ENCODE peak calls at places on chromosomes 16 and 17, in four cellular contexts. One of them, this sample, is unnamed.

GRCh38 chr17:80260791-80261158 is at the start of gene RNF213:
- DNase-seq in GM12878: no peak
- DNase-seq in SK-N-SH: peak; percentile 98
- DNase-seq in HepG2: no peak
- DNase-seq in this sample: peak; percentile 60

GRCh38 chr16:12187939-12188673 is 211.6 kb downstream of the SNX29 start:
- DNase-seq in SK-N-SH: no peak
- DNase-seq in GM12878: no peak
- DNase-seq in HepG2: peak; percentile 59
- DNase-seq in this sample: no peak

GRCh38 chr16:84065536-84066132 is 23.0 kb upstream of the SLC38A8 start:
- DNase-seq in SK-N-SH: peak; percentile 63
- DNase-seq in GM12878: no peak
- DNase-seq in HepG2: peak; percentile 58
- DNase-seq in this sample: peak; percentile 70

GRCh38 chr17:54408741-54409140 is 491.9 kb upstream of the TOM1L1 start:
- DNase-seq in GM12878: no peak
- DNase-seq in SK-N-SH: no peak
- DNase-seq in HepG2: no peak
- DNase-seq in this sample: no peak

GRCh38 chr17:47317119-47317518 is 6.6 kb upstream of the EFCAB13 start:
- DNase-seq in HepG2: no peak
- DNase-seq in SK-N-SH: no peak
- DNase-seq in GM12878: no peak
- DNase-seq in this sample: no peak

GRCh38 chr16:67229906-67230808 is 3.2 kb downstream of the TMEM208 start:
- DNase-seq in GM12878: no peak
- DNase-seq in SK-N-SH: no peak
- DNase-seq in HepG2: no peak
- DNase-seq in this sample: no peak

GRCh38 chr16:70402916-70403659 is 35.8 kb downstream of the ST3GAL2 start:
- DNase-seq in SK-N-SH: no peak
- DNase-seq in HepG2: peak; percentile 44
- DNase-seq in GM12878: no peak
- DNase-seq in this sample: no peak

GRCh38 chr17:63490321-63490720 is 13.5 kb downstream of the ACE start:
- DNase-seq in GM12878: no peak
- DNase-seq in SK-N-SH: no peak
- DNase-seq in HepG2: no peak
- DNase-seq in this sample: no peak

GRCh38 chr17:17004251-17004996 is 32.5 kb upstream of the TNFRSF13B start:
- DNase-seq in HepG2: no peak
- DNase-seq in GM12878: no peak
- DNase-seq in SK-N-SH: no peak
- DNase-seq in this sample: no peak

GRCh38 chr17:7083592-7083991 is 3.5 kb upstream of the CLEC10A start:
- DNase-seq in GM12878: no peak
- DNase-seq in HepG2: no peak
- DNase-seq in SK-N-SH: no peak
- DNase-seq in this sample: no peak

GRCh38 chr17:71111945-71112344 is 942.6 kb downstream of the KCNJ2 start:
- DNase-seq in GM12878: no peak
- DNase-seq in HepG2: no peak
- DNase-seq in SK-N-SH: peak; percentile 30
- DNase-seq in this sample: no peak

GRCh38 chr16:69381231-69381630 is 4.6 kb downstream of the TERF2 start:
- DNase-seq in HepG2: no peak
- DNase-seq in GM12878: no peak
- DNase-seq in SK-N-SH: no peak
- DNase-seq in this sample: no peak

GRCh38 chr16:1258218-1258587 is 2.3 kb downstream of the TPSD1 start:
- DNase-seq in HepG2: no peak
- DNase-seq in SK-N-SH: no peak
- DNase-seq in GM12878: no peak
- DNase-seq in this sample: no peak

GRCh38 chr16:89700649-89701424 is 668 bp downstream of the SPATA2L start:
- DNase-seq in GM12878: no peak
- DNase-seq in SK-N-SH: peak; percentile 74
- DNase-seq in HepG2: peak; percentile 60
- DNase-seq in this sample: peak; percentile 82

GRCh38 chr16:84228321-84228838 is 11.4 kb downstream of the KCNG4 start:
- DNase-seq in GM12878: no peak
- DNase-seq in HepG2: peak; percentile 19
- DNase-seq in SK-N-SH: peak; percentile 50
- DNase-seq in this sample: peak; percentile 84

GRCh38 chr17:21841839-21842238 is 149.5 kb downstream of the KCNJ18 start:
- DNase-seq in HepG2: no peak
- DNase-seq in SK-N-SH: no peak
- DNase-seq in GM12878: no peak
- DNase-seq in this sample: no peak

GRCh38 chr16:8955828-8956227 is 7.9 kb downstream of the USP7 start:
- DNase-seq in HepG2: no peak
- DNase-seq in GM12878: no peak
- DNase-seq in SK-N-SH: peak; percentile 70
- DNase-seq in this sample: no peak

GRCh38 chr16:2043296-2043979 is 4.2 kb downstream of the NTHL1 start:
- DNase-seq in HepG2: no peak
- DNase-seq in SK-N-SH: no peak
- DNase-seq in GM12878: no peak
- DNase-seq in this sample: no peak

GRCh38 chr16:61814716-61815347 is 221.4 kb downstream of the CDH8 start:
- DNase-seq in HepG2: no peak
- DNase-seq in GM12878: no peak
- DNase-seq in SK-N-SH: peak; percentile 30
- DNase-seq in this sample: no peak

GRCh38 chr16:2475413-2476344 is 752 bp downstream of the TBC1D24 start:
- DNase-seq in SK-N-SH: peak; percentile 63
- DNase-seq in GM12878: no peak
- DNase-seq in HepG2: no peak
- DNase-seq in this sample: peak; percentile 44

GRCh38 chr17:50627782-50628601 is 6.7 kb upstream of the ABCC3 start:
- DNase-seq in SK-N-SH: peak; percentile 79
- DNase-seq in HepG2: peak; percentile 81
- DNase-seq in GM12878: no peak
- DNase-seq in this sample: no peak

GRCh38 chr17:12667299-12667958 is 1.7 kb downstream of the MYOCD start:
- DNase-seq in HepG2: peak; percentile 62
- DNase-seq in GM12878: no peak
- DNase-seq in SK-N-SH: peak; percentile 13
- DNase-seq in this sample: peak; percentile 34

GRCh38 chr16:89330177-89330856 is 112.8 kb downstream of the ZNF778 start:
- DNase-seq in SK-N-SH: no peak
- DNase-seq in GM12878: no peak
- DNase-seq in HepG2: peak; percentile 84
- DNase-seq in this sample: peak; percentile 39

GRCh38 chr16:74738134-74738541 is 36.5 kb downstream of the FA2H start:
- DNase-seq in HepG2: no peak
- DNase-seq in SK-N-SH: peak; percentile 17
- DNase-seq in GM12878: no peak
- DNase-seq in this sample: peak; percentile 81

GRCh38 chr16:70694088-70694487 is 8.2 kb upstream of the MTSS2 start:
- DNase-seq in GM12878: no peak
- DNase-seq in HepG2: no peak
- DNase-seq in SK-N-SH: no peak
- DNase-seq in this sample: no peak

GRCh38 chr17:34255841-34256240 is 756 bp downstream of the CCL2 start:
- DNase-seq in HepG2: no peak
- DNase-seq in SK-N-SH: no peak
- DNase-seq in GM12878: no peak
- DNase-seq in this sample: no peak

GRCh38 chr17:72152392-72152727 is 31.5 kb downstream of the SOX9 start:
- DNase-seq in HepG2: no peak
- DNase-seq in SK-N-SH: no peak
- DNase-seq in GM12878: no peak
- DNase-seq in this sample: no peak

GRCh38 chr17:3603119-3603869 is 5.9 kb downstream of the TRPV1 start:
- DNase-seq in SK-N-SH: no peak
- DNase-seq in HepG2: no peak
- DNase-seq in GM12878: no peak
- DNase-seq in this sample: no peak

GRCh38 chr17:58991718-58992331 is 114.9 kb downstream of the TRIM37 start:
- DNase-seq in HepG2: peak; percentile 47
- DNase-seq in SK-N-SH: no peak
- DNase-seq in GM12878: peak; percentile 39
- DNase-seq in this sample: no peak

GRCh38 chr17:43405861-43406260 is 7.1 kb downstream of the ARL4D start:
- DNase-seq in HepG2: no peak
- DNase-seq in GM12878: no peak
- DNase-seq in SK-N-SH: no peak
- DNase-seq in this sample: no peak

GRCh38 chr17:43409131-43409530 is 10.3 kb downstream of the ARL4D start:
- DNase-seq in SK-N-SH: no peak
- DNase-seq in HepG2: no peak
- DNase-seq in GM12878: no peak
- DNase-seq in this sample: no peak

GRCh38 chr17:43403846-43404245 is 5.1 kb downstream of the ARL4D start:
- DNase-seq in HepG2: no peak
- DNase-seq in SK-N-SH: peak; percentile 73
- DNase-seq in GM12878: no peak
- DNase-seq in this sample: peak; percentile 73

GRCh38 chr17:43410557-43411368 is 12.0 kb downstream of the ARL4D start:
- DNase-seq in SK-N-SH: no peak
- DNase-seq in GM12878: no peak
- DNase-seq in HepG2: no peak
- DNase-seq in this sample: no peak

DNA sequence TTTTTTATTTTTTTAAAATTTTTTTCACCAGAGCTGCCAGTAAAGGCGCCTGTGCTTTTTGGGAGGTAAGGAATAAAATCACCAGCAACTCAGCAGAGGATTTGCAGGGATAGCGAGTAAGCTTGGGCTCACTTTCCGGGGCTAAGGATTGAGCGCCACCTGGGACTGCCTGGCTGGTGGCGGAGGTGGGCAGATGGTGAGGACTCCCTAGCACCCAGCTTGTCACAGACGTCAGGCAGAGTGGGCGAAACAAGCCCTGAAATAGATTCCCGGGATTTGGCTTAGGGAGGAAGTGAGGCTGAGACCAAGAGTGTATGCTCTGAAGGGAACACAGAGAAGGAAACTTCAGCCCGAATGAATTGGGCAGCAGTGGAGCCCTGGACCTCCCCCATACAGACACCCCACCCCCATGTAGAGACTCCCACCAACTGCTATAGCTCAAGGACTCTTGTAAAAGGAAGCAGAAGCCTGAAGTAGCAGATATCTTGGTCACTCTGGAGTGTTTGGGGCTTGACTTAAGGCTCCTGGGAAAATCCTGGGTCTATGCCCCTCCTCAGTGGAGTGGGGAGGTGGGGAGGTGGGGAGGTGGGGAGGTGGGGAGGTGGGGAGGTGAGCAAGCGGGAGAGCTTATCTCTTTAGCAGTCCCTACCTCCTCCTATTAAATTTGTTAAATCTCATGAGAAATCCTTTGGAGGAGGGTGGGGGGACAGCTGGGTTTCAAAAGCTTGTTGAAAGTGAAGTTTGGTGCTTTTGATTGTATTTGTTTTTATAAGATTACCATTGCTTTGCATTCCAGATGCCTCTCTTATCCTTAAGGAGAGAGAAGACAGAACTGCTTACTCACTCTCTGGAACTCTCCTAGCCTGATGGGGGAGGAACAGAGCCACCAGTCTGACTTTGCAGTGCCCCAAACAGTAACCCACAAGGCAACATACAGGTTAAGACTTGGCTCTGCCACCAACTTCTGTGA is 8.2 kb downstream of the ARL4D start:
- DNase-seq in GM12878: no peak
- DNase-seq in HepG2: no peak
- DNase-seq in SK-N-SH: no peak
- DNase-seq in this sample: no peak
- TF ChIP-seq ZBTB33 in GM12878: no peak
- TF ChIP-seq ZBTB33 in HepG2: no peak
- TF ChIP-seq ZBTB33 in SK-N-SH: no peak
- TF ChIP-seq ZBTB33 in this sample: no peak

DNA sequence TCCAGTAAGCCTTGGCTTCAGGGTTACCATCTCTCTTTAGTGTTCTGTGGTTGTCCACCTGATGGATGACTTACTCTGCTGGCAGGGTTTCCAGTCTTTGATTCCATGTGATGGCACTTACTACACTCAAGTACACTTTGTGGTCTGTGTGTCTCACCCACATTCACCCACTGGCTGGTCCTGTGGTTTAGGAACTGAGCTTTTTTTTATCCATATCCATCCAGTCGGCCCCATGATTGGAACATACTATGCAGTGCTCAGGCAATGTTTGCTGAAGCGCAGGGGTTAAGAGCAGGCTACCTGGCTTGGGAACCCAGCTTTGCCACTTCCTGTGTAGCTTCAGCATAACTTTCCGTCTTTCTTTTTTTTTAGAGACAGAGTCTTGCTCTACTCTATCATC is 2.8 kb upstream of the FUS start:
- DNase-seq in GM12878: no peak
- DNase-seq in HepG2: no peak
- DNase-seq in SK-N-SH: no peak
- DNase-seq in this sample: no peak
- TF ChIP-seq TAF1 in GM12878: no peak
- TF ChIP-seq TAF1 in HepG2: no peak
- TF ChIP-seq TAF1 in SK-N-SH: no peak
- TF ChIP-seq TAF1 in this sample: no peak

GRCh38 chr17:55587608-55588139 is 76.4 kb upstream of the SMIM36 start:
- DNase-seq in HepG2: no peak
- DNase-seq in SK-N-SH: no peak
- DNase-seq in GM12878: no peak
- DNase-seq in this sample: no peak
- TF ChIP-seq ZBTB33 in HepG2: no peak
- TF ChIP-seq ZBTB33 in SK-N-SH: no peak
- TF ChIP-seq ZBTB33 in GM12878: no peak
- TF ChIP-seq ZBTB33 in this sample: no peak

GRCh38 chr17:74182041-74182783 is 21.3 kb upstream of the RPL38 start:
- DNase-seq in HepG2: no peak
- DNase-seq in SK-N-SH: no peak
- DNase-seq in GM12878: no peak
- DNase-seq in this sample: no peak

GRCh38 chr17:74183411-74183810 is 20.1 kb upstream of the RPL38 start:
- DNase-seq in HepG2: no peak
- DNase-seq in GM12878: no peak
- DNase-seq in SK-N-SH: no peak
- DNase-seq in this sample: no peak

GRCh38 chr17:74186498-74186897 is 17.0 kb upstream of the RPL38 start:
- DNase-seq in SK-N-SH: no peak
- DNase-seq in HepG2: no peak
- DNase-seq in GM12878: no peak
- DNase-seq in this sample: no peak

GRCh38 chr17:74190154-74190553 is 13.3 kb upstream of the RPL38 start:
- DNase-seq in SK-N-SH: peak; percentile 90
- DNase-seq in GM12878: no peak
- DNase-seq in HepG2: peak; percentile 44
- DNase-seq in this sample: peak; percentile 41

DNA sequence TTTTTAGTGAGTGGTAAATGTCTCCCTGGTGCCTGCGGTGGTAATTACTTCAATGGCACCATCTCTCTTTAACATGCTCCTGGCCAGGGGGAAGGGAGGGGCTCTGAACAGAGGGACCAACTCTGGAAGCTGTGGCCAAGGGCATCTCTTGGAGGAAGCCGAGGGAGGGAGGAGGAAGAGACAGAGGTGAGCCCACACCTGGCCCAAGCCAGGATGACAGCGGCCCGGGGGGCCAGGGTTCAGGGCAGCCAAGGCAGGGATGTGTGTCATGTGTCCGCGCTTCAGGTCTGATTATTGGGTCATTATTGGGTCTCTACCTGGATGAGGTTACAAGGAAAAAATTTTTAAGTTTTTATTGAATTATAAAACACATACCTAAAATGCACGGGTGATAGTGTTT is 17.7 kb upstream of the RPL38 start:
- DNase-seq in SK-N-SH: no peak
- DNase-seq in GM12878: no peak
- DNase-seq in HepG2: no peak
- DNase-seq in this sample: no peak
- TF ChIP-seq TAF1 in SK-N-SH: no peak
- TF ChIP-seq TAF1 in GM12878: no peak
- TF ChIP-seq TAF1 in HepG2: no peak
- TF ChIP-seq TAF1 in this sample: no peak

This sample was measured in K562.